ENCODE peak calls at places on chromosomes 16 and 17, in seven cellular contexts. One of them, this sample, is unnamed.

GRCh38 chr16:88378836-88379693 is 3.7 kb upstream of the ZNF469 start:
- DNase-seq in Peyer's patch: no peak
- DNase-seq in right lobe of liver: no peak
- DNase-seq in heart left ventricle: peak; percentile 55
- DNase-seq in HepG2: no peak
- DNase-seq in cardiac muscle cell: no peak
- DNase-seq in PC-9: no peak
- DNase-seq in this sample: no peak

GRCh38 chr16:88466175-88466862 is 13.2 kb downstream of the ZFPM1 start:
- DNase-seq in Peyer's patch: peak; percentile 47
- DNase-seq in right lobe of liver: no peak
- DNase-seq in heart left ventricle: no peak
- DNase-seq in HepG2: no peak
- DNase-seq in cardiac muscle cell: no peak
- DNase-seq in PC-9: no peak
- DNase-seq in this sample: no peak

GRCh38 chr17:28669918-28670317 is 7.9 kb downstream of the SUPT6H start:
- DNase-seq in Peyer's patch: no peak
- DNase-seq in right lobe of liver: no peak
- DNase-seq in heart left ventricle: no peak
- DNase-seq in HepG2: no peak
- DNase-seq in cardiac muscle cell: no peak
- DNase-seq in PC-9: no peak
- DNase-seq in this sample: no peak

GRCh38 chr17:48155889-48156670 is 48.5 kb downstream of the SNX11 start:
- DNase-seq in Peyer's patch: no peak
- DNase-seq in right lobe of liver: no peak
- DNase-seq in heart left ventricle: no peak
- DNase-seq in HepG2: no peak
- DNase-seq in cardiac muscle cell: no peak
- DNase-seq in PC-9: no peak
- DNase-seq in this sample: no peak

GRCh38 chr17:35101036-35101435 is 18.6 kb downstream of the RAD51D start:
- DNase-seq in Peyer's patch: no peak
- DNase-seq in right lobe of liver: no peak
- DNase-seq in heart left ventricle: no peak
- DNase-seq in HepG2: no peak
- DNase-seq in cardiac muscle cell: no peak
- DNase-seq in PC-9: no peak
- DNase-seq in this sample: no peak

GRCh38 chr16:73792199-73793108 is 504.2 kb upstream of the PSMD7 start:
- DNase-seq in Peyer's patch: no peak
- DNase-seq in right lobe of liver: no peak
- DNase-seq in heart left ventricle: no peak
- DNase-seq in HepG2: no peak
- DNase-seq in cardiac muscle cell: no peak
- DNase-seq in PC-9: no peak
- DNase-seq in this sample: no peak

GRCh38 chr16:50274771-50275415 is 8.5 kb downstream of the ADCY7 start:
- DNase-seq in Peyer's patch: no peak
- DNase-seq in right lobe of liver: no peak
- DNase-seq in heart left ventricle: peak; percentile 26
- DNase-seq in HepG2: no peak
- DNase-seq in cardiac muscle cell: no peak
- DNase-seq in PC-9: no peak
- DNase-seq in this sample: no peak

GRCh38 chr17:56085576-56086267 is 67.6 kb upstream of the ANKFN1 start:
- DNase-seq in Peyer's patch: no peak
- DNase-seq in right lobe of liver: no peak
- DNase-seq in heart left ventricle: no peak
- DNase-seq in HepG2: no peak
- DNase-seq in cardiac muscle cell: no peak
- DNase-seq in PC-9: no peak
- DNase-seq in this sample: no peak

GRCh38 chr17:36495076-36495578 is 8.6 kb downstream of the ZNHIT3 start:
- DNase-seq in Peyer's patch: no peak
- DNase-seq in right lobe of liver: peak; percentile 21
- DNase-seq in heart left ventricle: no peak
- DNase-seq in HepG2: no peak
- DNase-seq in cardiac muscle cell: no peak
- DNase-seq in PC-9: no peak
- DNase-seq in this sample: no peak

GRCh38 chr17:60156746-60157145 is 7.0 kb downstream of the CA4 start:
- DNase-seq in Peyer's patch: no peak
- DNase-seq in right lobe of liver: no peak
- DNase-seq in heart left ventricle: no peak
- DNase-seq in HepG2: no peak
- DNase-seq in cardiac muscle cell: no peak
- DNase-seq in PC-9: no peak
- DNase-seq in this sample: no peak

GRCh38 chr16:5944971-5945370 is 847.4 kb upstream of the EEF2KMT start:
- DNase-seq in Peyer's patch: no peak
- DNase-seq in right lobe of liver: no peak
- DNase-seq in heart left ventricle: no peak
- DNase-seq in HepG2: no peak
- DNase-seq in cardiac muscle cell: no peak
- DNase-seq in PC-9: no peak
- DNase-seq in this sample: no peak

GRCh38 chr16:17346774-17347569 is 123.8 kb downstream of the XYLT1 start:
- DNase-seq in Peyer's patch: no peak
- DNase-seq in right lobe of liver: no peak
- DNase-seq in heart left ventricle: no peak
- DNase-seq in HepG2: no peak
- DNase-seq in cardiac muscle cell: no peak
- DNase-seq in PC-9: no peak
- DNase-seq in this sample: no peak

GRCh38 chr16:8517280-8517679 is 73.0 kb downstream of the TMEM114 start:
- DNase-seq in Peyer's patch: no peak
- DNase-seq in right lobe of liver: no peak
- DNase-seq in heart left ventricle: no peak
- DNase-seq in HepG2: no peak
- DNase-seq in cardiac muscle cell: no peak
- DNase-seq in PC-9: no peak
- DNase-seq in this sample: no peak

GRCh38 chr16:21121150-21121549 is 29.5 kb downstream of the DNAH3 start:
- DNase-seq in Peyer's patch: no peak
- DNase-seq in right lobe of liver: no peak
- DNase-seq in heart left ventricle: no peak
- DNase-seq in HepG2: no peak
- DNase-seq in cardiac muscle cell: no peak
- DNase-seq in PC-9: no peak
- DNase-seq in this sample: no peak

GRCh38 chr17:56549501-56549900 is 44.0 kb upstream of the NOG start:
- DNase-seq in Peyer's patch: no peak
- DNase-seq in right lobe of liver: no peak
- DNase-seq in heart left ventricle: no peak
- DNase-seq in HepG2: no peak
- DNase-seq in cardiac muscle cell: no peak
- DNase-seq in PC-9: no peak
- DNase-seq in this sample: no peak

GRCh38 chr17:83145831-83146230 is 66.4 kb downstream of the METRNL start:
- DNase-seq in Peyer's patch: no peak
- DNase-seq in right lobe of liver: no peak
- DNase-seq in heart left ventricle: no peak
- DNase-seq in HepG2: no peak
- DNase-seq in cardiac muscle cell: no peak
- DNase-seq in PC-9: no peak
- DNase-seq in this sample: no peak

GRCh38 chr16:69709456-69710084 is 16.8 kb downstream of the NQO1 start:
- DNase-seq in Peyer's patch: no peak
- DNase-seq in right lobe of liver: no peak
- DNase-seq in heart left ventricle: no peak
- DNase-seq in HepG2: peak; percentile 81
- DNase-seq in cardiac muscle cell: peak; percentile 65
- DNase-seq in PC-9: no peak
- DNase-seq in this sample: peak; percentile 25

GRCh38 chr17:57408064-57408811 is 151.9 kb downstream of the MSI2 start:
- DNase-seq in Peyer's patch: no peak
- DNase-seq in right lobe of liver: no peak
- DNase-seq in heart left ventricle: no peak
- DNase-seq in HepG2: peak; percentile 86
- DNase-seq in cardiac muscle cell: peak; percentile 34
- DNase-seq in PC-9: no peak
- DNase-seq in this sample: no peak

GRCh38 chr17:2694381-2695242 is 17.0 kb downstream of the CLUH start:
- DNase-seq in Peyer's patch: no peak
- DNase-seq in right lobe of liver: peak; percentile 37
- DNase-seq in heart left ventricle: no peak
- DNase-seq in HepG2: no peak
- DNase-seq in cardiac muscle cell: no peak
- DNase-seq in PC-9: no peak
- DNase-seq in this sample: no peak

GRCh38 chr16:88118376-88118775 is 167.1 kb downstream of the BANP start:
- DNase-seq in Peyer's patch: no peak
- DNase-seq in right lobe of liver: no peak
- DNase-seq in heart left ventricle: peak; percentile 37
- DNase-seq in HepG2: no peak
- DNase-seq in cardiac muscle cell: no peak
- DNase-seq in PC-9: peak; percentile 15
- DNase-seq in this sample: no peak

GRCh38 chr16:83329466-83329865 is 478.3 kb upstream of the HSBP1 start:
- DNase-seq in Peyer's patch: no peak
- DNase-seq in right lobe of liver: no peak
- DNase-seq in heart left ventricle: no peak
- DNase-seq in HepG2: no peak
- DNase-seq in cardiac muscle cell: no peak
- DNase-seq in PC-9: no peak
- DNase-seq in this sample: no peak

GRCh38 chr16:81544691-81545365 is 100.2 kb downstream of the CMIP start:
- DNase-seq in Peyer's patch: no peak
- DNase-seq in right lobe of liver: no peak
- DNase-seq in heart left ventricle: no peak
- DNase-seq in HepG2: no peak
- DNase-seq in cardiac muscle cell: no peak
- DNase-seq in PC-9: no peak
- DNase-seq in this sample: no peak

GRCh38 chr16:75088226-75088625 is 28.4 kb downstream of the LDHD start:
- DNase-seq in Peyer's patch: no peak
- DNase-seq in right lobe of liver: no peak
- DNase-seq in heart left ventricle: no peak
- DNase-seq in HepG2: no peak
- DNase-seq in cardiac muscle cell: no peak
- DNase-seq in PC-9: no peak
- DNase-seq in this sample: no peak

GRCh38 chr16:55552621-55553020 is 13.9 kb upstream of the CAPNS2 start:
- DNase-seq in Peyer's patch: no peak
- DNase-seq in right lobe of liver: no peak
- DNase-seq in heart left ventricle: no peak
- DNase-seq in HepG2: no peak
- DNase-seq in cardiac muscle cell: no peak
- DNase-seq in PC-9: peak; percentile 12
- DNase-seq in this sample: no peak

GRCh38 chr17:29019475-29020181 is 13.8 kb upstream of the SEZ6 start:
- DNase-seq in Peyer's patch: no peak
- DNase-seq in right lobe of liver: no peak
- DNase-seq in heart left ventricle: no peak
- DNase-seq in HepG2: no peak
- DNase-seq in cardiac muscle cell: peak; percentile 36
- DNase-seq in PC-9: peak; percentile 12
- DNase-seq in this sample: no peak

GRCh38 chr16:24921229-24921628 is 75.5 kb downstream of the SLC5A11 start:
- DNase-seq in Peyer's patch: no peak
- DNase-seq in right lobe of liver: no peak
- DNase-seq in heart left ventricle: no peak
- DNase-seq in HepG2: no peak
- DNase-seq in cardiac muscle cell: no peak
- DNase-seq in PC-9: no peak
- DNase-seq in this sample: no peak
- H3K36me3 ChIP-seq in Peyer's patch: no peaks in the 10 kb centered on the region
- H3K36me3 ChIP-seq in right lobe of liver: peaks cover 14% of the 10 kb centered on the region
- H3K36me3 ChIP-seq in heart left ventricle: peaks cover 93% of the 10 kb centered on the region
- H3K36me3 ChIP-seq in HepG2: peaks cover 28% of the 10 kb centered on the region
- H3K36me3 ChIP-seq in cardiac muscle cell: peaks cover 8% of the 10 kb centered on the region
- H3K36me3 ChIP-seq in PC-9: no peaks in the 10 kb centered on the region
- H3K36me3 ChIP-seq in this sample: peaks cover 24% of the 10 kb centered on the region

GRCh38 chr16:31084584-31085298 is 4.0 kb downstream of the PRSS53 start:
- DNase-seq in Peyer's patch: no peak
- DNase-seq in right lobe of liver: peak; percentile 51
- DNase-seq in heart left ventricle: no peak
- DNase-seq in HepG2: no peak
- DNase-seq in cardiac muscle cell: no peak
- DNase-seq in PC-9: no peak
- DNase-seq in this sample: no peak

GRCh38 chr16:31082368-31083045 is 6.2 kb downstream of the PRSS53 start:
- DNase-seq in Peyer's patch: no peak
- DNase-seq in right lobe of liver: no peak
- DNase-seq in heart left ventricle: no peak
- DNase-seq in HepG2: no peak
- DNase-seq in cardiac muscle cell: no peak
- DNase-seq in PC-9: no peak
- DNase-seq in this sample: no peak

GRCh38 chr16:31083981-31084380 is 4.8 kb downstream of the PRSS53 start:
- DNase-seq in Peyer's patch: no peak
- DNase-seq in right lobe of liver: no peak
- DNase-seq in heart left ventricle: no peak
- DNase-seq in HepG2: no peak
- DNase-seq in cardiac muscle cell: no peak
- DNase-seq in PC-9: no peak
- DNase-seq in this sample: no peak

GRCh38 chr16:31083081-31083480 is 5.7 kb downstream of the PRSS53 start:
- DNase-seq in Peyer's patch: no peak
- DNase-seq in right lobe of liver: no peak
- DNase-seq in heart left ventricle: no peak
- DNase-seq in HepG2: no peak
- DNase-seq in cardiac muscle cell: no peak
- DNase-seq in PC-9: no peak
- DNase-seq in this sample: no peak

DNA sequence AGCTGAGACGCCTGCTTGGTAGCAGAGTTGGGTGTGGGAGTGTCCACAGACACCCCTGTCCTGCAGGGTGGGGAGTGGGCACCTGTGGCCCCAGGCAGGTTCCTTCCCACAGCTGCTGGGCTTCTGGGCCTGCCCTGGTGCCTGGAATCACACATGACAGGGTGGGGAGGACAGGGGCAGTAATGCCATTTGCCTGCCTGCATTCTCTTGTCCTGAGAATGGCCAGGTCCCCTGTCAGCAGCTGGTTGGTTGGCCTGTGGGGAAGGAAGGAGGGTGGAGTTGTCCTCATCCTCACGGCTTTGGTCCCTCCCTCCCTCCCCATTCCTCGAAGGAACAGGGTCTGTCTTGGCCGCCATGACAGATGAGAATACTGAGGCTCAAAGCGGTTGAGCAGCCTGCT is 5.2 kb downstream of the PRSS53 start:
- DNase-seq in Peyer's patch: no peak
- DNase-seq in right lobe of liver: no peak
- DNase-seq in heart left ventricle: no peak
- DNase-seq in HepG2: no peak
- DNase-seq in cardiac muscle cell: no peak
- DNase-seq in PC-9: no peak
- DNase-seq in this sample: no peak
- H3K36me3 ChIP-seq in Peyer's patch: no peaks in the 10 kb centered on the region
- H3K36me3 ChIP-seq in right lobe of liver: peaks cover 47% of the 10 kb centered on the region
- H3K36me3 ChIP-seq in heart left ventricle: peaks cover 76% of the 10 kb centered on the region
- H3K36me3 ChIP-seq in HepG2: peaks cover 18% of the 10 kb centered on the region
- H3K36me3 ChIP-seq in cardiac muscle cell: peaks cover 13% of the 10 kb centered on the region
- H3K36me3 ChIP-seq in PC-9: peaks cover 5% of the 10 kb centered on the region
- H3K36me3 ChIP-seq in this sample: peaks cover 33% of the 10 kb centered on the region

GRCh38 chr16:84986879-84987278 is 24.5 kb downstream of the ZDHHC7 start:
- DNase-seq in Peyer's patch: no peak
- DNase-seq in right lobe of liver: no peak
- DNase-seq in heart left ventricle: peak; percentile 15
- DNase-seq in HepG2: no peak
- DNase-seq in cardiac muscle cell: no peak
- DNase-seq in PC-9: no peak
- DNase-seq in this sample: no peak
- H3K36me3 ChIP-seq in Peyer's patch: no peaks in the 10 kb centered on the region
- H3K36me3 ChIP-seq in right lobe of liver: peaks cover 44% of the 10 kb centered on the region
- H3K36me3 ChIP-seq in heart left ventricle: peaks cover 84% of the 10 kb centered on the region
- H3K36me3 ChIP-seq in HepG2: peaks cover 40% of the 10 kb centered on the region
- H3K36me3 ChIP-seq in cardiac muscle cell: peaks cover 8% of the 10 kb centered on the region
- H3K36me3 ChIP-seq in PC-9: peaks cover 30% of the 10 kb centered on the region
- H3K36me3 ChIP-seq in this sample: peaks cover 19% of the 10 kb centered on the region

GRCh38 chr16:27511657-27512056 is 38.1 kb downstream of the GTF3C1 start:
- DNase-seq in Peyer's patch: no peak
- DNase-seq in right lobe of liver: no peak
- DNase-seq in heart left ventricle: no peak
- DNase-seq in HepG2: no peak
- DNase-seq in cardiac muscle cell: no peak
- DNase-seq in PC-9: no peak
- DNase-seq in this sample: no peak
- H3K36me3 ChIP-seq in Peyer's patch: no peaks in the 10 kb centered on the region
- H3K36me3 ChIP-seq in right lobe of liver: peaks cover 43% of the 10 kb centered on the region
- H3K36me3 ChIP-seq in heart left ventricle: peaks cover 72% of the 10 kb centered on the region
- H3K36me3 ChIP-seq in HepG2: peaks cover 36% of the 10 kb centered on the region
- H3K36me3 ChIP-seq in cardiac muscle cell: peaks cover 30% of the 10 kb centered on the region
- H3K36me3 ChIP-seq in PC-9: peaks cover 26% of the 10 kb centered on the region
- H3K36me3 ChIP-seq in this sample: peaks cover 26% of the 10 kb centered on the region